ENCODE peak calls at places on chromosomes 1 and 21, in five cellular contexts. I, Z, Y, R and D are unnamed samples.
A peak's percentile ranks its signal among the peaks of the same experiment; 100 is the strongest.

GRCh38 chr21:29261555-29262540 is 36.9 kb upstream of the BACH1 start:
- DNase-seq in R (no peak), Z (no peak), I (no peak), Y (no peak), D (no peak)

GRCh38 chr21:15562748-15563147 is 167.0 kb upstream of the USP25 start:
- DNase-seq in R (no peak), Z (no peak), Y (no peak), I (no peak), D (no peak)

GRCh38 chr1:87880747-87881133 is 552.1 kb downstream of the LMO4 start:
- DNase-seq in Y (no peak), Z (no peak), R (no peak), I (no peak), D (no peak)

GRCh38 chr1:77543822-77544448 is 138.5 kb downstream of the ZZZ3 start:
- DNase-seq in R (no peak), I (no peak), Z (no peak), Y (no peak), D (no peak)

GRCh38 chr1:109254621-109255096 is 5.3 kb downstream of the CELSR2 start:
- DNase-seq in Z (no peak), R (no peak), Y (no peak), I (no peak), D (no peak)

GRCh38 chr1:236677641-236678235 is 8.6 kb upstream of the ACTN2 start:
- DNase-seq in Z (no peak), R (no peak), I (no peak), Y (no peak), D (peak; percentile 57)

GRCh38 chr1:92484472-92485373 is 2.0 kb downstream of the GFI1 start:
- DNase-seq in R (no peak), Z (peak; percentile 56), I (no peak), Y (no peak), D (peak; percentile 49)

GRCh38 chr1:162026906-162027305 is 3.2 kb upstream of the OLFML2B start:
- DNase-seq in Y (no peak), I (no peak), Z (no peak), R (no peak), D (peak; percentile 43)

GRCh38 chr1:241408170-241408569 is 51.2 kb upstream of the RGS7 start:
- DNase-seq in R (no peak), Z (no peak), I (no peak), Y (no peak), D (no peak)

GRCh38 chr1:174221681-174222080 is 62.4 kb downstream of the RABGAP1L start:
- DNase-seq in Y (no peak), Z (no peak), I (no peak), R (no peak), D (no peak)
- H3K27ac ChIP-seq in Y (no peak overlapping the region), Z (no peak overlapping the region), I (no peak overlapping the region), R (no peak overlapping the region), D (no peak overlapping the region)

GRCh38 chr1:23963617-23964234 is 4.1 kb downstream of the PNRC2 start:
- DNase-seq in Y (no peak), R (no peak), I (no peak), Z (no peak), D (no peak)
- H3K36me3 ChIP-seq in Y (peaks cover 43% of the 10 kb centered on the region), R (no peaks in the 10 kb centered on the region), I (peaks cover 35% of the 10 kb centered on the region), Z (no peaks in the 10 kb centered on the region), D (peaks cover 42% of the 10 kb centered on the region)

GRCh38 chr1:200965111-200965510 is 58.4 kb downstream of the KIF21B start:
- DNase-seq in I (no peak), R (no peak), Z (no peak), Y (no peak), D (no peak)

GRCh38 chr1:200960948-200961340 is 62.6 kb downstream of the KIF21B start:
- DNase-seq in Z (no peak), I (no peak), R (no peak), Y (no peak), D (no peak)

GRCh38 chr1:200960236-200960947 is 63.1 kb downstream of the KIF21B start:
- DNase-seq in Y (no peak), R (no peak), I (no peak), Z (no peak), D (no peak)

GRCh38 chr1:200963076-200963475 is 60.4 kb downstream of the KIF21B start:
- DNase-seq in Y (peak; percentile 6), I (no peak), R (no peak), Z (no peak), D (no peak)

GRCh38 chr1:200962631-200963030 is 60.9 kb downstream of the KIF21B start:
- DNase-seq in Z (no peak), Y (no peak), R (no peak), I (no peak), D (no peak)
- H3K27me3 ChIP-seq in Z (no peaks in the 10 kb centered on the region), Y (peaks cover 2% of the 10 kb centered on the region), R (no peaks in the 10 kb centered on the region), I (peaks cover 5% of the 10 kb centered on the region), D (no peaks in the 10 kb centered on the region)

GRCh38 chr1:88892146-88892877 is 945 bp upstream of the GTF2B start:
- DNase-seq in I (no peak), R (no peak), Z (peak; percentile 44), Y (peak; percentile 20), D (no peak)
- H3K27ac ChIP-seq in I (peak overlapping the region; percentile 95), R (peak overlapping the region; percentile 94), Z (no peak overlapping the region), Y (peak overlapping the region; percentile 93), D (peak overlapping the region; percentile 92)